ENCODE peak calls at places on chromosomes 13 and 19, in seven cellular contexts. One of them, this sample, is unnamed.

GRCh38 chr13:23699271-23699670 is 129.1 kb downstream of the TNFRSF19 start:
- DNase-seq in Peyer's patch: no peak
- DNase-seq in lower leg skin: no peak
- DNase-seq in IMR-90: no peak
- DNase-seq in NB4: no peak
- DNase-seq in K562: no peak
- DNase-seq in right lobe of liver: no peak
- DNase-seq in this sample: no peak

GRCh38 chr19:3370214-3370720 is 3.9 kb downstream of the NFIC start:
- DNase-seq in Peyer's patch: no peak
- DNase-seq in lower leg skin: no peak
- DNase-seq in IMR-90: no peak
- DNase-seq in NB4: no peak
- DNase-seq in K562: no peak
- DNase-seq in right lobe of liver: no peak
- DNase-seq in this sample: peak

GRCh38 chr19:10961073-10961762 is 388 bp downstream of the SMARCA4 start:
- DNase-seq in Peyer's patch: no peak
- DNase-seq in lower leg skin: no peak
- DNase-seq in IMR-90: no peak
- DNase-seq in NB4: peak
- DNase-seq in K562: peak
- DNase-seq in right lobe of liver: no peak
- DNase-seq in this sample: no peak

GRCh38 chr19:49870309-49870901 is 3.0 kb upstream of the PNKP start:
- DNase-seq in Peyer's patch: no peak
- DNase-seq in lower leg skin: no peak
- DNase-seq in IMR-90: no peak
- DNase-seq in NB4: no peak
- DNase-seq in K562: no peak
- DNase-seq in right lobe of liver: peak
- DNase-seq in this sample: no peak

GRCh38 chr13:27321619-27322385 is 51.2 kb downstream of the RASL11A start:
- DNase-seq in Peyer's patch: no peak
- DNase-seq in lower leg skin: no peak
- DNase-seq in IMR-90: no peak
- DNase-seq in NB4: no peak
- DNase-seq in K562: no peak
- DNase-seq in right lobe of liver: no peak
- DNase-seq in this sample: no peak

GRCh38 chr19:30393729-30394480 is 21.7 kb downstream of the ZNF536 start:
- DNase-seq in Peyer's patch: no peak
- DNase-seq in lower leg skin: no peak
- DNase-seq in IMR-90: no peak
- DNase-seq in NB4: no peak
- DNase-seq in K562: no peak
- DNase-seq in right lobe of liver: no peak
- DNase-seq in this sample: no peak

GRCh38 chr13:110194456-110194855 is 112.5 kb downstream of the COL4A1 start:
- DNase-seq in Peyer's patch: no peak
- DNase-seq in lower leg skin: no peak
- DNase-seq in IMR-90: no peak
- DNase-seq in NB4: no peak
- DNase-seq in K562: no peak
- DNase-seq in right lobe of liver: no peak
- DNase-seq in this sample: no peak

GRCh38 chr19:48452255-48452654 is 3.1 kb upstream of the KCNJ14 start:
- DNase-seq in Peyer's patch: no peak
- DNase-seq in lower leg skin: no peak
- DNase-seq in IMR-90: no peak
- DNase-seq in NB4: no peak
- DNase-seq in K562: peak
- DNase-seq in right lobe of liver: no peak
- DNase-seq in this sample: no peak

GRCh38 chr19:54535601-54536000 is 33.0 kb downstream of the LAIR2 start:
- DNase-seq in Peyer's patch: no peak
- DNase-seq in lower leg skin: no peak
- DNase-seq in IMR-90: no peak
- DNase-seq in NB4: no peak
- DNase-seq in K562: no peak
- DNase-seq in right lobe of liver: no peak
- DNase-seq in this sample: no peak

GRCh38 chr19:41699231-41699967 is 9.0 kb upstream of the CEACAM5 start:
- DNase-seq in Peyer's patch: no peak
- DNase-seq in lower leg skin: no peak
- DNase-seq in IMR-90: no peak
- DNase-seq in NB4: no peak
- DNase-seq in K562: no peak
- DNase-seq in right lobe of liver: peak
- DNase-seq in this sample: no peak

GRCh38 chr19:46731007-46731501 is 14.1 kb upstream of the PRKD2 start:
- DNase-seq in Peyer's patch: no peak
- DNase-seq in lower leg skin: no peak
- DNase-seq in IMR-90: peak
- DNase-seq in NB4: peak
- DNase-seq in K562: peak
- DNase-seq in right lobe of liver: no peak
- DNase-seq in this sample: no peak
- TF ChIP-seq POLR2A in Peyer's patch: no peak
- TF ChIP-seq POLR2A in lower leg skin: no peak
- TF ChIP-seq POLR2A in IMR-90: no peak
- TF ChIP-seq POLR2A in NB4: no peak
- TF ChIP-seq POLR2A in K562: no peak
- TF ChIP-seq POLR2A in right lobe of liver: no peak
- TF ChIP-seq POLR2A in this sample: no peak

GRCh38 chr13:32228330-32229041 is 86.7 kb downstream of the ZAR1L start:
- DNase-seq in Peyer's patch: no peak
- DNase-seq in lower leg skin: no peak
- DNase-seq in IMR-90: peak
- DNase-seq in NB4: no peak
- DNase-seq in K562: no peak
- DNase-seq in right lobe of liver: no peak
- DNase-seq in this sample: no peak
- TF ChIP-seq CTCF in Peyer's patch: no peak
- TF ChIP-seq CTCF in lower leg skin: no peak
- TF ChIP-seq CTCF in IMR-90: peak
- TF ChIP-seq CTCF in NB4: no peak
- TF ChIP-seq CTCF in K562: no peak
- TF ChIP-seq CTCF in right lobe of liver: no peak
- TF ChIP-seq CTCF in this sample: no peak

DNA sequence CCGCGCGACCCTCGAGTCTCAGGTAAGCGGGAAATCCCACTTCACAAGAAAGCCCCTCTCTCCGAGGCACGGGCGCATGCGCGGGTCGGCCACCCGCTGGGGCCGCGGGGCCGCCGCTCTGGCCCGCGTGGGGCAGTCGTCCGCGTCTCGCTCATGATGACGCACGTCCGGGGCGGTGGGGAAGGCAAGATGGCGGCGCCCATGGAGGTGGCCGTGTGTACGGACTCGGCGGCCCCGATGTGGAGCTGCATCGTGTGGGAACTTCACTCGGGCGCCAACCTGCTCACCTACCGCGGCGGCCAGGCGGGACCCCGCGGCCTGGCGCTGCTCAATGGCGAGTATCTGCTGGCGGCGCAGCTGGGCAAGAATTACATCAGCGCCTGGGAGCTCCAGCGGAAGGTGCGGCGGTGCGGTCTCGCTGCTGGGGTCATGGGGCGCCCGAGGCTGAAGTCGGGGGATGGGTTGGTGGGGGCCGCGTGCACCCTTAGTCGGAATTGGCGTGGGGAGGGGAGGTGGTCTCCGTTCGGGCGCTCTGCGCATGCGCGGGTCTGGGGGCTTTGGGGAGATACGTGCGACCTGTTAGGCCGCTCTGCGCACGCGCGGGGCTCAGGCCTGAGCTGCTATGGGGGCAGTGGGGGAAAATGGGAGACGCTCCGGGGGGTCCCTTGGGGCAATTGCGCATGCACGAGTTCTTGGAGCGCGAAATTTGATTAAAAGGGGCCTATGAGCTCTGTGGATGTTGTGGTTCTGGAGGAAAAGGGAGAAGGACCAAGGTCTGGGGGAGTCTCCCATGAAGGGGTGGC is at the start of gene WDR18:
- DNase-seq in Peyer's patch: peak
- DNase-seq in lower leg skin: peak
- DNase-seq in IMR-90: peak
- DNase-seq in NB4: peak
- DNase-seq in K562: peak
- DNase-seq in right lobe of liver: peak
- DNase-seq in this sample: peak
- TF ChIP-seq POLR2A in Peyer's patch: peak
- TF ChIP-seq POLR2A in lower leg skin: no peak
- TF ChIP-seq POLR2A in IMR-90: peak
- TF ChIP-seq POLR2A in NB4: peak
- TF ChIP-seq POLR2A in K562: peak
- TF ChIP-seq POLR2A in right lobe of liver: peak
- TF ChIP-seq POLR2A in this sample: peak

DNA sequence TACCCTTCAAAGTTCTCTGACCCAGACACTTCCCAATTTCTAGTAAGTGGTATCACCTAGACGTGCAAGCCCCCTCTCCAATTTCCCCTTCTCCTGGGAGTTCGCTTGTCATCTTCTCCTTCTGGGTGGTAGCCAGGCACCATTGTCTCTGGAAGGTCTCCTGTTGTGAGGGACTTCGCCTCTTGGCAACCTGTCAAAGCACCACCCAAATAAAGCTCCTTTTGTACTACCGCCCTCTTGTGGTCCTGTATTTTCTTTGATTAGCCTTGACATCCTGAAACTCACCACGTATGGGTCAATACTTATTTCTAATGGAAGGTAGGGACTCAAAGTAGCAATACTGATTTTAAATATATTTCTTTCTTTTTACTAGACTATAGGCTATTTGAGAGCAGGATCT is 8.2 kb downstream of the GPC5 start:
- DNase-seq in Peyer's patch: no peak
- DNase-seq in lower leg skin: no peak
- DNase-seq in IMR-90: peak
- DNase-seq in NB4: peak
- DNase-seq in K562: peak
- DNase-seq in right lobe of liver: no peak
- DNase-seq in this sample: no peak
- TF ChIP-seq CTCF in Peyer's patch: no peak
- TF ChIP-seq CTCF in lower leg skin: no peak
- TF ChIP-seq CTCF in IMR-90: peak
- TF ChIP-seq CTCF in NB4: peak
- TF ChIP-seq CTCF in K562: no peak
- TF ChIP-seq CTCF in right lobe of liver: peak
- TF ChIP-seq CTCF in this sample: no peak

DNA sequence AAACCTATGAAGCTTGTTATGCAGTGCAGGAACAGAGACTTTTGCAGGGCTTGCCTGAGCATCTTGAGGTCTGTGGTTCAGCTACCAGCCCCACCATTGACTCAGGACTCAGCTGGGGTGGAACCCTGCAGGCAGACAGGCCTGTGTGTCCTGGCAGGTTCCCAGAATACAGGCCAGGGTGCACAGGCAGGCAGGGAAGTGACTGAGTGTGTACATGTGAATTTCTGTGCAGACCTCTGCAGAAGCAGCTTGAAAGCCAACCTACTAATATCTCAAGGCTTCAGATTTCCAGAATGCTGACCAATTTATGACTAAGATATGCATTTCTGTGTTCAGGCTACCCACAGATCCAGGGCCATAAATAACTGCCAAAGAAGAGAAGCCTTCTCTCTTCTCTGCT is 254.4 kb downstream of the DLEU7 start:
- DNase-seq in Peyer's patch: no peak
- DNase-seq in lower leg skin: no peak
- DNase-seq in IMR-90: peak
- DNase-seq in NB4: peak
- DNase-seq in K562: no peak
- DNase-seq in right lobe of liver: no peak
- DNase-seq in this sample: no peak
- TF ChIP-seq POLR2A in Peyer's patch: no peak
- TF ChIP-seq POLR2A in lower leg skin: no peak
- TF ChIP-seq POLR2A in IMR-90: no peak
- TF ChIP-seq POLR2A in NB4: no peak
- TF ChIP-seq POLR2A in K562: no peak
- TF ChIP-seq POLR2A in right lobe of liver: no peak
- TF ChIP-seq POLR2A in this sample: no peak

GRCh38 chr13:43787998-43788397 is 1.2 kb upstream of the ENOX1 start:
- DNase-seq in Peyer's patch: no peak
- DNase-seq in lower leg skin: no peak
- DNase-seq in IMR-90: peak
- DNase-seq in NB4: no peak
- DNase-seq in K562: no peak
- DNase-seq in right lobe of liver: no peak
- DNase-seq in this sample: no peak
- TF ChIP-seq CTCF in Peyer's patch: no peak
- TF ChIP-seq CTCF in lower leg skin: no peak
- TF ChIP-seq CTCF in IMR-90: peak
- TF ChIP-seq CTCF in NB4: no peak
- TF ChIP-seq CTCF in K562: peak
- TF ChIP-seq CTCF in right lobe of liver: peak
- TF ChIP-seq CTCF in this sample: peak

DNA sequence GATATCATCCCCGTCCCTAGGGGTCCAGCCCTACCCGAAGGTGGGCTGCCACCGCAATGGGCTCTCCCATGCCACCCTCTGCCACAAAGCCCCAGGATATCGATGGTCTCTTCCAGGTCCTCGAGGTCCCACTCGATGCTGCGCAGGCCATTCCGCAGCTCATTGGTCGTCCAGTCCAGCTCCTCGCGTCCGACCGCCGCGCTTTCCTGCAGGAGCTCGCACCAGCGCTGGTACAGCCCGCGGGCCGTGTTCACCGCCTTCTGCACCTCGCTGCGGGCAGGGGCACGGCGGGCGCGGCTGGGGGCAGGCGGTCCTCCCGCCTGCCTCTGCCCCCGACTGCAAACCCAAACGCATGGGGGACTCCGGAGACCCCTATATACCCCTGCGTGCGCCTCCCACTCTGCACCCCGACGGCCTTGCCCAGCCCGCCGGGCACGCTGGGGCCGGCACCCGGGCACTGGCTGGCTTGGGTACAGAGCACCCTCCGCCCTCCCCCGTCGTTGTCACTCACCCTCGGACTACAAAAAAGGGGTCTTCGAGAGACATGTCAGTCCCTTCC is 468 bp downstream of the STX10 start:
- DNase-seq in Peyer's patch: peak
- DNase-seq in lower leg skin: peak
- DNase-seq in IMR-90: no peak
- DNase-seq in NB4: peak
- DNase-seq in K562: no peak
- DNase-seq in right lobe of liver: peak
- DNase-seq in this sample: peak
- TF ChIP-seq POLR2A in Peyer's patch: peak
- TF ChIP-seq POLR2A in lower leg skin: no peak
- TF ChIP-seq POLR2A in IMR-90: no peak
- TF ChIP-seq POLR2A in NB4: no peak
- TF ChIP-seq POLR2A in K562: no peak
- TF ChIP-seq POLR2A in right lobe of liver: no peak
- TF ChIP-seq POLR2A in this sample: no peak

This sample was measured in ovary.